ENCODE peak calls at places on chromosomes 5 and 9, in five cellular contexts. O, Z, P, U and D are unnamed samples.

GRCh38 chr9:136690104-136690840 is 3.0 kb upstream of the AGPAT2 start:
- DNase-seq in O (no peak), Z (peak; percentile 82), P (no peak), U (peak; percentile 76), D (no peak)

GRCh38 chr5:144087576-144087975 is 82.9 kb downstream of the YIPF5 start:
- DNase-seq in O (no peak), Z (no peak), P (no peak), U (no peak), D (no peak)

GRCh38 chr9:87389936-87390335 is 107.7 kb upstream of the DAPK1 start:
- DNase-seq in O (no peak), Z (no peak), P (no peak), U (no peak), D (no peak)

GRCh38 chr5:18745988-18746615 is 1111.8 kb downstream of the TAF11L14 start:
- DNase-seq in O (no peak), Z (no peak), P (no peak), U (peak; percentile 35), D (no peak)

GRCh38 chr5:62137628-62138027 is 168.4 kb upstream of the KIF2A start:
- DNase-seq in O (no peak), Z (no peak), P (no peak), U (no peak), D (no peak)

GRCh38 chr9:19154135-19154612 is 26.9 kb upstream of the PLIN2 start:
- DNase-seq in O (no peak), Z (no peak), P (peak; percentile 91), U (no peak), D (no peak)

GRCh38 chr5:127746756-127747155 is 43.6 kb downstream of the CCDC192 start:
- DNase-seq in O (no peak), Z (no peak), P (peak; percentile 51), U (no peak), D (no peak)

GRCh38 chr9:127131871-127132270 is 9.4 kb upstream of the ANGPTL2 start:
- DNase-seq in O (peak; percentile 78), Z (no peak), P (peak; percentile 69), U (no peak), D (no peak)

GRCh38 chr5:134438268-134438622 is 26.6 kb upstream of the CDKN2AIPNL start:
- DNase-seq in O (no peak), Z (no peak), P (peak; percentile 94), U (no peak), D (no peak)

GRCh38 chr9:130982636-130983282 is 26.2 kb upstream of the LAMC3 start:
- DNase-seq in O (no peak), Z (no peak), P (no peak), U (no peak), D (no peak)

GRCh38 chr5:68953151-68953884 is 140.5 kb upstream of the SLC30A5 start:
- DNase-seq in O (no peak), Z (no peak), P (no peak), U (no peak), D (no peak)

GRCh38 chr9:92970467-92970923 is 23.2 kb downstream of the FGD3 start:
- DNase-seq in O (peak; percentile 66), Z (no peak), P (no peak), U (no peak), D (no peak)

GRCh38 chr5:123835421-123835820 is 323.4 kb downstream of the CSNK1G3 start:
- DNase-seq in O (no peak), Z (no peak), P (no peak), U (no peak), D (no peak)

GRCh38 chr5:180673371-180674252 is 24.2 kb upstream of the FLT4 start:
- DNase-seq in O (no peak), Z (no peak), P (no peak), U (no peak), D (no peak)
- TF ChIP-seq CTCF in O (no peak), Z (no peak), P (no peak), U (no peak), D (no peak)

GRCh38 chr9:99299214-99300102 is 77.4 kb downstream of the SEC61B start:
- DNase-seq in O (no peak), Z (no peak), P (peak; percentile 88), U (no peak), D (no peak)
- TF ChIP-seq CTCF in O (no peak), Z (peak; percentile 25), P (peak; percentile 25), U (peak; percentile 43), D (no peak)

GRCh38 chr5:91104062-91104448 is 279.1 kb downstream of the ARRDC3 start:
- DNase-seq in O (no peak), Z (no peak), P (no peak), U (no peak), D (no peak)

GRCh38 chr5:91111473-91112238 is 271.5 kb downstream of the ARRDC3 start:
- DNase-seq in O (no peak), Z (no peak), P (no peak), U (no peak), D (no peak)

GRCh38 chr5:91114658-91115057 is 268.5 kb downstream of the ARRDC3 start:
- DNase-seq in O (no peak), Z (no peak), P (no peak), U (no peak), D (no peak)

GRCh38 chr5:91110709-91111108 is 272.4 kb downstream of the ARRDC3 start:
- DNase-seq in O (no peak), Z (no peak), P (peak; percentile 84), U (no peak), D (no peak)

GRCh38 chr5:91109634-91110033 is 273.5 kb downstream of the ARRDC3 start:
- DNase-seq in O (no peak), Z (no peak), P (peak; percentile 67), U (no peak), D (no peak)
- TF ChIP-seq CTCF in O (no peak), Z (peak; percentile 17), P (peak; percentile 4), U (no peak), D (no peak)

DNA sequence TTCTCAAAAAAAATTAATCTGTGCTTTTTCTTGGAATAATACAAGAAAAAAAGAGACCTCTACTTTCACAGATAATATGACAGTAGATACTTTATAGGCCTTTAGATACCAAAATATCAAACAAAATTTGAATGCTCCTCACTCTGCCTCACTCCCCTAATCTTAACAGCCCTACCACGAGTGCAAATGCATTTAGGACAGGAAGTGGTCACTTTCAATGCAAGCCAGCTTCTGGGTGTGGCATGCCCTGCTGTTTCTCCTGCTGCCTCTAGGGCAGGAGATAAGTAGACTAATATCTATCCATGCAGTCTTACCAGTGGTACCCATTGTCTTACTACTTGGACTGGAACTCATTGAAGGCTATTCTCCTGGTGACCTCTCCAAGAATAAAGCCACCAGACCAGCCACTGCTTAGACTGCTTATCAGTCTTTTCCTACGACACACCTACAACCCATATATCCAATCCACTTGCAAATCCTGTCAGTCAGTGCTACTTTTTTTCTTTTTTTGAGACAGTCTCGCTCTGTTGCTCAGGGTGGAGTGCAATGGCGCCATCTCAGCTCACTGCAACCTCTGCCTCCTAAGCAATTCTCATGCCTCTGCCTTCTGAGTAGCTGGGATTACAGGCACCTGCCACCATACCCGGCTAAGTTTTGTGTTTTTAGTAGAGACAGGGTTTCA is 23.0 kb downstream of the FRRS1L start:
- DNase-seq in O (no peak), Z (no peak), P (peak; percentile 35), U (no peak), D (no peak)
- TF ChIP-seq CTCF in O (no peak), Z (peak; percentile 23), P (peak; percentile 17), U (no peak), D (no peak)